ENCODE peak calls at places on chromosomes 6 and 20, in six cellular contexts. N, F, L, H, X and M are unnamed samples.

GRCh38 chr6:53831956-53832660 is 37.3 kb downstream of the LRRC1 start:
- DNase-seq in H (no peak), F (no peak), N (no peak), X (no peak), L (no peak), M (no peak)

GRCh38 chr6:41306187-41306854 is 19.8 kb upstream of the TREM1 start:
- DNase-seq in N (peak; percentile 70), F (peak; percentile 45), L (no peak), H (peak; percentile 50), X (peak; percentile 35), M (peak; percentile 67)

GRCh38 chr6:24004062-24004461 is 122.0 kb upstream of the NRSN1 start:
- DNase-seq in L (no peak), N (no peak), H (no peak), X (no peak), F (no peak), M (no peak)

GRCh38 chr6:77368660-77369313 is 94.5 kb downstream of the HTR1B start:
- DNase-seq in X (no peak), L (peak; percentile 55), F (no peak), N (peak; percentile 74), H (no peak), M (peak; percentile 73)

GRCh38 chr20:64183313-64183712 is 19.1 kb downstream of the MYT1 start:
- DNase-seq in L (no peak), X (no peak), N (no peak), F (no peak), H (no peak), M (no peak)

GRCh38 chr20:15759546-15760216 is 813.6 kb downstream of the KIF16B start:
- DNase-seq in F (no peak), X (no peak), N (no peak), H (no peak), L (no peak), M (no peak)

GRCh38 chr6:36826520-36827227 is 12.6 kb downstream of the CPNE5 start:
- DNase-seq in N (no peak), F (no peak), X (no peak), L (no peak), H (no peak), M (no peak)

GRCh38 chr6:138307816-138308727 is 69.6 kb upstream of the SMIM28 start:
- DNase-seq in X (no peak), H (no peak), N (peak; percentile 55), F (no peak), L (peak; percentile 26), M (no peak)

GRCh38 chr6:6256881-6257280 is 63.6 kb downstream of the F13A1 start:
- DNase-seq in L (no peak), H (no peak), N (no peak), X (no peak), F (peak; percentile 54), M (no peak)

GRCh38 chr6:36599791-36600209 is 5.6 kb downstream of the SRSF3 start:
- DNase-seq in X (peak; percentile 69), L (no peak), N (peak; percentile 50), H (no peak), F (no peak), M (peak; percentile 47)

GRCh38 chr6:28586273-28586672 is 60.6 kb downstream of the GPX5 start:
- DNase-seq in F (no peak), L (no peak), N (no peak), X (no peak), H (no peak), M (peak; percentile 52)

GRCh38 chr20:47221036-47221625 is 135.4 kb downstream of the ZMYND8 start:
- DNase-seq in F (no peak), L (no peak), N (no peak), H (no peak), X (no peak), M (no peak)

GRCh38 chr6:3855866-3856265 is 6.7 kb downstream of the FAM50B start:
- DNase-seq in F (no peak), L (no peak), H (no peak), N (no peak), X (no peak), M (no peak)

GRCh38 chr6:29489286-29489685 is 1.5 kb upstream of the MAS1L start:
- DNase-seq in X (no peak), F (no peak), N (no peak), H (no peak), L (no peak), M (no peak)

GRCh38 chr6:120147218-120147871 is 797.8 kb upstream of the MAN1A1 start:
- DNase-seq in H (no peak), L (no peak), F (no peak), N (no peak), X (no peak), M (peak; percentile 27)

GRCh38 chr20:56247954-56248782 is at the start of gene MC3R:
- DNase-seq in F (peak; percentile 38), L (no peak), H (no peak), N (peak; percentile 73), X (peak; percentile 6), M (peak; percentile 76)

GRCh38 chr6:12923644-12924235 is 207.2 kb downstream of the PHACTR1 start:
- DNase-seq in L (no peak), F (no peak), X (no peak), H (no peak), N (no peak), M (no peak)

GRCh38 chr6:170402318-170403040 is 95.9 kb downstream of the FAM120B start:
- DNase-seq in X (no peak), L (no peak), F (no peak), H (no peak), N (no peak), M (no peak)

GRCh38 chr20:24834310-24834709 is 114.8 kb upstream of the CST7 start:
- DNase-seq in L (no peak), H (no peak), F (no peak), N (no peak), X (no peak), M (no peak)

GRCh38 chr6:72825265-72825918 is 203.5 kb downstream of the KCNQ5 start:
- DNase-seq in F (no peak), N (no peak), H (no peak), X (no peak), L (no peak), M (no peak)

GRCh38 chr20:49293122-49293521 is 15.3 kb upstream of the ZNFX1 start:
- DNase-seq in F (no peak), X (no peak), L (no peak), H (no peak), N (no peak), M (no peak)
- H3K9me3 ChIP-seq in F (peaks cover 5% of the 10 kb centered on the region), X (peaks cover 5% of the 10 kb centered on the region), L (peaks cover 1% of the 10 kb centered on the region), H (no peaks in the 10 kb centered on the region), N (no peaks in the 10 kb centered on the region), M (no peaks in the 10 kb centered on the region)

GRCh38 chr6:168196881-168197635 is 118.0 kb upstream of the FRMD1 start:
- DNase-seq in L (no peak), X (no peak), H (no peak), F (no peak), N (peak; percentile 11), M (no peak)

GRCh38 chr6:168200571-168201134 is 118.9 kb downstream of the DACT2 start:
- DNase-seq in L (no peak), F (no peak), N (no peak), X (no peak), H (no peak), M (no peak)

GRCh38 chr6:168196385-168196860 is 117.4 kb upstream of the FRMD1 start:
- DNase-seq in L (no peak), X (no peak), N (peak; percentile 76), F (no peak), H (no peak), M (no peak)

GRCh38 chr6:168197636-168198301 is 118.8 kb upstream of the FRMD1 start:
- DNase-seq in H (no peak), F (no peak), L (no peak), X (no peak), N (no peak), M (no peak)

DNA sequence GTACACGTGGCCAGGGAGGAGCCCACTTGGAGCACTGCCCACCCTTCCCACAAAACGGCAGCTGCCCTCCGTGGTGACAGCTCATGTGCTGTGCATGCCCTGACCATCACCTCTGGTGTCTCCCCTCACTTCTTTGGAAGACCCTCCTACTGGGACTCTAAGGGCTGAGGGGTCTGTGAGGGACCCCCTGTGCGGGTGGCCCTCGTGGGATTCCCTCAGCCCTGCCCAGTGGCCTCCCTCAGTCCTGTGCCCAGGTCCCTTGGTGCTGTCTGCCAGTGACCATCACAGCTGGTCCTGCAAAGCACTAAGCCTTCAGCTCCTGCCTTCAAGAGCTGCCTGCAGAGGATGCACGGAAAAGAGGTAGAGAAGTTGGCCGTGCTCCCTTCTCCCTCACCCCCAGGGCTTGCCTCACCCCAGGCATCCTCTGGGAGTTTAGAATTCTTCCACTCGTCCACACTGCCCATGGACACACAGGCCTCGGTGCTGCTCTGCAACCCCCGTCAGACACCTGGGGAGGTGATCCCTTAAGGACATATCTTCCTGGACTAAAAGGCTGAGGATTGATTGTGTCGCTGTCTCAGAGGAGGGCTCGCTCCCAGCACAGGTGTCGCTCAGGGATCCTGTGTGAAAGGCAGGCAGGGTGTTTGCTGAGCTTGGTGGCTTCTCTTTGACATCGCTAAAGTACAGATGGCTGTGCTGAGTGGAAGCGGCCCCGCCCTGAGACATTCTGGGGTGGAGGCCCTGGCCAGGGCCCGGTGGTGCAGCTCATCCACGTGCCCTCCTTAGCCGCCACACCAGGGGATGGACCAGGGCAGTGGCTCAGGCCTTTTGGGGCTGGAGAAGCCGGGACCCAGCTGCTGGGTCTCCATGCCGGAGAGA is 119.5 kb upstream of the FRMD1 start:
- DNase-seq in L (no peak), F (no peak), N (no peak), X (no peak), H (no peak), M (no peak)
- H3K9me3 ChIP-seq in L (peaks cover under 1% of the 10 kb centered on the region), F (no peaks in the 10 kb centered on the region), N (no peaks in the 10 kb centered on the region), X (no peaks in the 10 kb centered on the region), H (no peaks in the 10 kb centered on the region), M (no peaks in the 10 kb centered on the region)

GRCh38 chr20:54875307-54875706 is 399.9 kb downstream of the DOK5 start:
- DNase-seq in H (no peak), F (no peak), L (no peak), N (no peak), X (no peak), M (no peak)

GRCh38 chr20:54874718-54875117 is 399.3 kb downstream of the DOK5 start:
- DNase-seq in H (no peak), L (no peak), F (no peak), X (no peak), N (no peak), M (no peak)

GRCh38 chr20:54869765-54870164 is 394.4 kb downstream of the DOK5 start:
- DNase-seq in F (no peak), L (no peak), N (no peak), X (no peak), H (no peak), M (no peak)

GRCh38 chr20:54872440-54872839 is 397.0 kb downstream of the DOK5 start:
- DNase-seq in H (no peak), N (no peak), F (no peak), X (no peak), L (no peak), M (no peak)
- H3K9me3 ChIP-seq in H (no peaks in the 10 kb centered on the region), N (no peaks in the 10 kb centered on the region), F (no peaks in the 10 kb centered on the region), X (no peaks in the 10 kb centered on the region), L (peaks cover 7% of the 10 kb centered on the region), M (no peaks in the 10 kb centered on the region)

DNA sequence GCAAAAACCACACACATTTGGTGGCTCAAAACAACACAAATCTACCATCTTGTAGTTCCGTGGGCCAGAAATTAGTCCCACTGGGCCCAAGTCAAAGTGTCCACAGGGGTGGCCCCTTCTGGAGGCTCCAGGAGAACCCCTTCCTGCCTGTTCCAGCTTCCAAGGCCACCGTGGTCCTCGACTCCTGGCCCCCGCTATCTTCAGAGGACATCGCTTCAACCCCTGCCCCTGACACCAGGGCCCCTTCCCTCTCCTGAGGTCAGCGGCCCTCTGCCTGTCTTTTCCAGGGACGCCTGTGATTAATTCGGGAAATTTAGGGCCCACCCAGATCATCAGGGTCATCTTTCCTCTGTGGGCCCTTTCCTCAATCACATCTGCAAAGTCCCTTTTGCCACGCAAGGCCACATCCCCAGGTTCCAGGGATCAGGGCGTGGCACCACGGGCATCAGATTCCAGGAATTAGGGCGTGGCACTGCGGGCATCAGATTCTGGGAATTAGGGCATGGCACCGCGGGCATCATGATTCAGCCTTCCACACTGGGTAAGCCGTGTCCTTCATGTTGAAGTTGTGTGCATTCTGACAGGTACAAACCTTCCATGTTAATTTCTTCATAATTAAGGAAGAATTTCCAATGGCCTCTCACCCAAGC is 59.9 kb upstream of the SMOC2 start:
- DNase-seq in X (no peak), H (no peak), L (no peak), N (no peak), F (no peak), M (no peak)
- H3K9me3 ChIP-seq in X (no peaks in the 10 kb centered on the region), H (no peaks in the 10 kb centered on the region), L (no peaks in the 10 kb centered on the region), N (no peaks in the 10 kb centered on the region), F (peaks cover 20% of the 10 kb centered on the region), M (no peaks in the 10 kb centered on the region)